ENCODE peak calls at places on chromosome 16, in nine cellular contexts. W is HFFc6, E is fibroblast of lung, K is Kasumi-1, A is BE2C, G is amniotic stem cell, R is iPS DF 6.9, B is fibroblast of villous mesenchyme, F is ureter. L is an unnamed sample.

GRCh38 chr16:49858200-49859129 is 2.6 kb upstream of the ZNF423 start:
- DNase-seq in W (no peak), E (peak; percentile 67), K (no peak), A (peak; percentile 64), G (no peak), R (no peak), B (no peak), F (peak; percentile 75), L (peak; percentile 43)

GRCh38 chr16:1158456-1159324 is 5.8 kb downstream of the CACNA1H start:
- DNase-seq in W (no peak), E (peak; percentile 38), K (no peak), A (no peak), G (no peak), R (no peak), B (peak; percentile 38), F (peak; percentile 75), L (no peak)

GRCh38 chr16:28596840-28597691 is at the start of gene SULT1A2:
- DNase-seq in W (no peak), E (peak; percentile 18), K (no peak), A (no peak), G (no peak), R (no peak), B (no peak), F (peak; percentile 61), L (no peak)

GRCh38 chr16:84239186-84239790 is 524 bp downstream of the KCNG4 start:
- DNase-seq in W (no peak), E (peak; percentile 22), K (peak; percentile 42), A (no peak), G (no peak), R (no peak), B (no peak), F (no peak), L (no peak)

GRCh38 chr16:6124136-6124535 is 1026.5 kb upstream of the EEF2KMT start:
- DNase-seq in W (no peak), E (no peak), K (no peak), A (no peak), G (no peak), R (no peak), B (no peak), F (no peak), L (no peak)

GRCh38 chr16:11179569-11179968 is 76.4 kb downstream of the SOCS1 start:
- DNase-seq in W (no peak), E (no peak), K (no peak), A (no peak), G (no peak), R (no peak), B (no peak), F (no peak), L (no peak)

GRCh38 chr16:588889-589657 is 793 bp upstream of the RAB40C start:
- DNase-seq in W (peak; percentile 92), E (peak; percentile 92), K (peak; percentile 64), A (peak; percentile 97), G (peak; percentile 77), R (no peak), B (peak; percentile 97), F (peak; percentile 98), L (peak; percentile 95)

GRCh38 chr16:55291847-55292246 is 32.2 kb upstream of the IRX6 start:
- DNase-seq in W (no peak), E (no peak), K (no peak), A (no peak), G (no peak), R (no peak), B (no peak), F (no peak), L (no peak)

GRCh38 chr16:84654238-84654637 is 5.9 kb downstream of the KLHL36 start:
- DNase-seq in W (no peak), E (no peak), K (no peak), A (no peak), G (no peak), R (no peak), B (no peak), F (no peak), L (no peak)

GRCh38 chr16:78770353-78771091 is 671.1 kb downstream of the WWOX start:
- DNase-seq in W (no peak), E (peak; percentile 1), K (peak; percentile 42), A (peak; percentile 16), G (no peak), R (peak; percentile 63), B (peak; percentile 73), F (peak; percentile 70), L (no peak)

GRCh38 chr16:84266451-84266850 is 26.6 kb upstream of the KCNG4 start:
- DNase-seq in W (peak; percentile 64), E (peak; percentile 58), K (peak; percentile 15), A (peak; percentile 88), G (no peak), R (peak; percentile 63), B (peak; percentile 68), F (no peak), L (peak; percentile 80)

GRCh38 chr16:2497116-2497630 is 16.6 kb upstream of the ATP6V0C start:
- DNase-seq in W (no peak), E (no peak), K (no peak), A (peak; percentile 91), G (no peak), R (no peak), B (peak; percentile 36), F (no peak), L (no peak)

GRCh38 chr16:27691717-27692116 is 141.8 kb downstream of the KATNIP start:
- DNase-seq in W (no peak), E (no peak), K (no peak), A (no peak), G (no peak), R (no peak), B (no peak), F (no peak), L (no peak)

GRCh38 chr16:66315210-66315825 is 51.2 kb upstream of the CDH5 start:
- DNase-seq in W (peak; percentile 53), E (peak; percentile 59), K (peak; percentile 81), A (peak; percentile 72), G (peak; percentile 61), R (peak; percentile 66), B (peak; percentile 75), F (peak; percentile 80), L (peak; percentile 69)

GRCh38 chr16:12195296-12195695 is 218.8 kb downstream of the SNX29 start:
- DNase-seq in W (no peak), E (no peak), K (no peak), A (no peak), G (no peak), R (no peak), B (no peak), F (no peak), L (no peak)

GRCh38 chr16:18975109-18975508 is 8.6 kb upstream of the TMC7 start:
- DNase-seq in W (no peak), E (no peak), K (no peak), A (no peak), G (no peak), R (no peak), B (no peak), F (no peak), L (no peak)

GRCh38 chr16:4962716-4963115 is 4.6 kb downstream of the SEC14L5 start:
- DNase-seq in W (no peak), E (no peak), K (no peak), A (no peak), G (no peak), R (no peak), B (no peak), F (no peak), L (no peak)

GRCh38 chr16:48745541-48745940 is 135.6 kb upstream of the N4BP1 start:
- DNase-seq in W (no peak), E (no peak), K (no peak), A (no peak), G (no peak), R (no peak), B (no peak), F (no peak), L (no peak)

GRCh38 chr16:74667215-74667765 is 613 bp upstream of the RFWD3 start:
- DNase-seq in W (no peak), E (peak; percentile 37), K (peak; percentile 74), A (peak; percentile 17), G (no peak), R (no peak), B (peak; percentile 51), F (no peak), L (peak; percentile 27)

GRCh38 chr16:79426663-79427062 is 173.9 kb downstream of the MAF start:
- DNase-seq in W (no peak), E (no peak), K (no peak), A (no peak), G (no peak), R (no peak), B (no peak), F (no peak), L (no peak)

GRCh38 chr16:70665113-70665694 is 18.8 kb downstream of the IL34 start:
- DNase-seq in W (no peak), E (no peak), K (no peak), A (no peak), G (no peak), R (no peak), B (no peak), F (no peak), L (no peak)

GRCh38 chr16:3158498-3159314 is 23.9 kb downstream of the ZNF213 start:
- DNase-seq in W (peak; percentile 83), E (peak; percentile 86), K (peak; percentile 37), A (peak; percentile 86), G (peak; percentile 89), R (no peak), B (peak; percentile 91), F (peak; percentile 94), L (peak; percentile 89)